ENCODE peak calls at places on chromosomes 3 and 15, in eight cellular contexts. Y is T-helper 2 cell, M is tibial artery, L is PC-9, J is foreskin fibroblast, S is AG04449, F is fibroblast of the aortic adventitia, N is CMK. A is an unnamed sample.

GRCh38 chr3:69086133-69086722 is 1.5 kb downstream of the ARL6IP5 start:
- DNase-seq in Y (peak; percentile 82), M (peak; percentile 95), L (peak; percentile 88), J (peak; percentile 92), S (peak; percentile 62), F (peak; percentile 97), N (no peak), A (peak; percentile 20)

GRCh38 chr3:128369106-128369708 is 97.5 kb downstream of the DNAJB8 start:
- DNase-seq in Y (no peak), M (no peak), L (no peak), J (no peak), S (no peak), F (no peak), N (no peak), A (no peak)

GRCh38 chr15:59689626-59690236 is 611 bp upstream of the BNIP2 start:
- DNase-seq in Y (peak; percentile 89), M (peak; percentile 94), L (peak; percentile 79), J (peak; percentile 62), S (no peak), F (peak; percentile 68), N (peak; percentile 59), A (no peak)

GRCh38 chr3:60756231-60756630 is 495.0 kb downstream of the FHIT start:
- DNase-seq in Y (no peak), M (no peak), L (no peak), J (no peak), S (no peak), F (no peak), N (no peak), A (no peak)

GRCh38 chr3:113968986-113969385 is 21.2 kb downstream of the ZDHHC23 start:
- DNase-seq in Y (no peak), M (no peak), L (no peak), J (peak; percentile 35), S (peak; percentile 26), F (peak; percentile 60), N (no peak), A (no peak)

GRCh38 chr3:174936590-174936989 is 77.5 kb downstream of the NAALADL2 start:
- DNase-seq in Y (no peak), M (no peak), L (no peak), J (no peak), S (no peak), F (no peak), N (no peak), A (no peak)

GRCh38 chr15:45710657-45711056 is 75.8 kb downstream of the SQOR start:
- DNase-seq in Y (no peak), M (no peak), L (no peak), J (no peak), S (no peak), F (no peak), N (no peak), A (no peak)

GRCh38 chr3:27681249-27681748 is 40.8 kb downstream of the EOMES start:
- DNase-seq in Y (peak; percentile 88), M (no peak), L (no peak), J (peak; percentile 74), S (peak; percentile 54), F (peak; percentile 96), N (no peak), A (peak; percentile 7)

GRCh38 chr15:63392355-63393009 is 10.8 kb upstream of the CA12 start:
- DNase-seq in Y (peak; percentile 69), M (no peak), L (no peak), J (no peak), S (no peak), F (no peak), N (no peak), A (no peak)

GRCh38 chr3:72453686-72454085 is 394.6 kb downstream of the SHQ1 start:
- DNase-seq in Y (no peak), M (no peak), L (no peak), J (no peak), S (no peak), F (peak; percentile 31), N (no peak), A (no peak)

GRCh38 chr15:88002721-88003120 is 253.8 kb downstream of the NTRK3 start:
- DNase-seq in Y (no peak), M (no peak), L (no peak), J (no peak), S (no peak), F (no peak), N (no peak), A (no peak)

GRCh38 chr15:82014989-82015388 is 30.8 kb downstream of the MEX3B start:
- DNase-seq in Y (no peak), M (no peak), L (no peak), J (peak; percentile 18), S (no peak), F (no peak), N (no peak), A (no peak)

GRCh38 chr3:117873236-117873635 is 1161.4 kb downstream of the IGSF11 start:
- DNase-seq in Y (no peak), M (no peak), L (no peak), J (no peak), S (no peak), F (peak; percentile 85), N (no peak), A (no peak)

GRCh38 chr3:139585820-139586219 is 46.3 kb upstream of the RBP1 start:
- DNase-seq in Y (no peak), M (no peak), L (no peak), J (no peak), S (no peak), F (peak; percentile 4), N (no peak), A (no peak)

GRCh38 chr3:173761161-173761560 is 363.6 kb downstream of the NLGN1 start:
- DNase-seq in Y (no peak), M (no peak), L (no peak), J (no peak), S (no peak), F (no peak), N (no peak), A (no peak)

GRCh38 chr15:62958528-62958927 is 84.0 kb upstream of the TPM1 start:
- DNase-seq in Y (no peak), M (no peak), L (no peak), J (no peak), S (no peak), F (peak; percentile 37), N (no peak), A (no peak)

GRCh38 chr3:9942934-9943690 is 9.1 kb downstream of the PRRT3 start:
- DNase-seq in Y (no peak), M (no peak), L (no peak), J (no peak), S (no peak), F (no peak), N (no peak), A (no peak)

GRCh38 chr3:24591661-24592555 is 97.3 kb upstream of the THRB start:
- DNase-seq in Y (no peak), M (no peak), L (peak; percentile 18), J (peak; percentile 55), S (no peak), F (no peak), N (no peak), A (no peak)

GRCh38 chr15:92595506-92596337 is 59.9 kb downstream of the FAM174B start:
- DNase-seq in Y (no peak), M (peak; percentile 16), L (no peak), J (no peak), S (no peak), F (no peak), N (no peak), A (no peak)

GRCh38 chr3:53978386-53978785 is 86.7 kb upstream of the SELENOK start:
- DNase-seq in Y (no peak), M (no peak), L (no peak), J (no peak), S (no peak), F (no peak), N (no peak), A (no peak)

GRCh38 chr3:81425198-81425868 is 336.1 kb downstream of the GBE1 start:
- DNase-seq in Y (no peak), M (no peak), L (no peak), J (peak; percentile 0), S (no peak), F (peak; percentile 77), N (no peak), A (no peak)

GRCh38 chr3:7607669-7608068 is 746.8 kb downstream of the GRM7 start:
- DNase-seq in Y (no peak), M (no peak), L (no peak), J (no peak), S (no peak), F (no peak), N (no peak), A (no peak)

GRCh38 chr3:131608741-131609140 is 106.0 kb upstream of the MRPL3 start:
- DNase-seq in Y (no peak), M (no peak), L (no peak), J (no peak), S (no peak), F (peak; percentile 5), N (no peak), A (no peak)

GRCh38 chr15:31235298-31236183 is 91.1 kb upstream of the KLF13 start:
- DNase-seq in Y (no peak), M (peak; percentile 55), L (no peak), J (no peak), S (no peak), F (peak; percentile 75), N (peak; percentile 40), A (peak; percentile 32)

GRCh38 chr3:88189361-88189810 is 39.6 kb downstream of the C3orf38 start:
- DNase-seq in Y (peak; percentile 23), M (no peak), L (no peak), J (no peak), S (no peak), F (no peak), N (no peak), A (no peak)

GRCh38 chr3:72157782-72158638 is 373.1 kb upstream of the PROK2 start:
- DNase-seq in Y (no peak), M (no peak), L (no peak), J (no peak), S (no peak), F (no peak), N (no peak), A (no peak)

GRCh38 chr3:102353148-102353547 is 81.7 kb upstream of the ZPLD1 start:
- DNase-seq in Y (no peak), M (no peak), L (no peak), J (no peak), S (no peak), F (peak; percentile 27), N (no peak), A (no peak)

GRCh38 chr15:43204016-43204901 is 16.6 kb downstream of the EPB42 start:
- DNase-seq in Y (peak; percentile 56), M (no peak), L (no peak), J (peak; percentile 51), S (no peak), F (peak; percentile 68), N (no peak), A (no peak)

GRCh38 chr15:69760263-69760855 is 307.7 kb downstream of the RPLP1 start:
- DNase-seq in Y (no peak), M (no peak), L (no peak), J (peak; percentile 38), S (no peak), F (peak; percentile 86), N (no peak), A (no peak)

GRCh38 chr15:30943654-30944335 is 40.1 kb downstream of the FAN1 start:
- DNase-seq in Y (no peak), M (no peak), L (no peak), J (no peak), S (no peak), F (no peak), N (no peak), A (no peak)

GRCh38 chr3:12629560-12629959 is 34.4 kb downstream of the RAF1 start:
- DNase-seq in Y (no peak), M (no peak), L (no peak), J (peak; percentile 70), S (no peak), F (peak; percentile 55), N (no peak), A (no peak)

GRCh38 chr3:173733029-173733652 is 335.6 kb downstream of the NLGN1 start:
- DNase-seq in Y (no peak), M (no peak), L (no peak), J (no peak), S (no peak), F (peak; percentile 75), N (no peak), A (no peak)

GRCh38 chr3:124768812-124769211 is 38.6 kb downstream of the UMPS start:
- DNase-seq in Y (no peak), M (no peak), L (no peak), J (no peak), S (no peak), F (no peak), N (no peak), A (no peak)

GRCh38 chr3:124401841-124402240 is 328.4 kb upstream of the UMPS start:
- DNase-seq in Y (no peak), M (no peak), L (no peak), J (no peak), S (peak; percentile 66), F (no peak), N (no peak), A (no peak)